ENCODE peak calls at places on chromosome 7, in nine cellular contexts. One of them, this sample, is unnamed.

GRCh38 chr7:47435889-47436312 is 146.0 kb downstream of the TNS3 start:
- DNase-seq in stomach: peak
- DNase-seq in iris pigment epithelial cell: peak
- DNase-seq in cardiac muscle cell: peak
- DNase-seq in nephron progenitor cell: peak
- DNase-seq in stimulated activated CD4-positive, alpha-beta T cell treated with anti-CD3 and anti-CD28 coated beads, TNF-alpha, amount 100 ng/mL, for 4 hours: no peak
- DNase-seq in body of pancreas: peak
- DNase-seq in NCI-H460: peak
- DNase-seq in hepatocyte: peak
- DNase-seq in this sample: peak

GRCh38 chr7:30162622-30163124 is 27.9 kb downstream of the MTURN start:
- DNase-seq in body of pancreas: no peak
- DNase-seq in stomach: no peak
- DNase-seq in nephron progenitor cell: no peak
- DNase-seq in hepatocyte: no peak
- DNase-seq in cardiac muscle cell: peak
- DNase-seq in NCI-H460: no peak
- DNase-seq in stimulated activated CD4-positive, alpha-beta T cell treated with anti-CD3 and anti-CD28 coated beads, TNF-alpha, amount 100 ng/mL, for 4 hours: no peak
- DNase-seq in iris pigment epithelial cell: peak
- DNase-seq in this sample: no peak

GRCh38 chr7:17105701-17106100 is 192.8 kb upstream of the AHR start:
- DNase-seq in hepatocyte: no peak
- DNase-seq in stimulated activated CD4-positive, alpha-beta T cell treated with anti-CD3 and anti-CD28 coated beads, TNF-alpha, amount 100 ng/mL, for 4 hours: no peak
- DNase-seq in nephron progenitor cell: no peak
- DNase-seq in cardiac muscle cell: no peak
- DNase-seq in NCI-H460: no peak
- DNase-seq in iris pigment epithelial cell: peak
- DNase-seq in stomach: no peak
- DNase-seq in body of pancreas: no peak
- DNase-seq in this sample: no peak

GRCh38 chr7:37193775-37194135 is 254.9 kb downstream of the ELMO1 start:
- DNase-seq in iris pigment epithelial cell: no peak
- DNase-seq in stomach: no peak
- DNase-seq in NCI-H460: no peak
- DNase-seq in hepatocyte: no peak
- DNase-seq in body of pancreas: no peak
- DNase-seq in nephron progenitor cell: no peak
- DNase-seq in cardiac muscle cell: no peak
- DNase-seq in stimulated activated CD4-positive, alpha-beta T cell treated with anti-CD3 and anti-CD28 coated beads, TNF-alpha, amount 100 ng/mL, for 4 hours: no peak
- DNase-seq in this sample: no peak

GRCh38 chr7:66681491-66682349 is 53.0 kb downstream of the KCTD7 start:
- DNase-seq in nephron progenitor cell: peak
- DNase-seq in stimulated activated CD4-positive, alpha-beta T cell treated with anti-CD3 and anti-CD28 coated beads, TNF-alpha, amount 100 ng/mL, for 4 hours: peak
- DNase-seq in NCI-H460: peak
- DNase-seq in hepatocyte: peak
- DNase-seq in body of pancreas: peak
- DNase-seq in cardiac muscle cell: peak
- DNase-seq in stomach: peak
- DNase-seq in iris pigment epithelial cell: peak
- DNase-seq in this sample: peak

GRCh38 chr7:80150621-80151273 is 16.1 kb downstream of the GNAI1 start:
- DNase-seq in iris pigment epithelial cell: peak
- DNase-seq in NCI-H460: no peak
- DNase-seq in stimulated activated CD4-positive, alpha-beta T cell treated with anti-CD3 and anti-CD28 coated beads, TNF-alpha, amount 100 ng/mL, for 4 hours: no peak
- DNase-seq in body of pancreas: no peak
- DNase-seq in cardiac muscle cell: peak
- DNase-seq in stomach: no peak
- DNase-seq in hepatocyte: no peak
- DNase-seq in nephron progenitor cell: no peak
- DNase-seq in this sample: no peak

GRCh38 chr7:156650042-156650441 is 9.5 kb downstream of the RNF32 start:
- DNase-seq in stomach: peak
- DNase-seq in body of pancreas: peak
- DNase-seq in cardiac muscle cell: no peak
- DNase-seq in hepatocyte: peak
- DNase-seq in NCI-H460: no peak
- DNase-seq in iris pigment epithelial cell: peak
- DNase-seq in stimulated activated CD4-positive, alpha-beta T cell treated with anti-CD3 and anti-CD28 coated beads, TNF-alpha, amount 100 ng/mL, for 4 hours: no peak
- DNase-seq in nephron progenitor cell: peak
- DNase-seq in this sample: peak

GRCh38 chr7:78020131-78020873 is 221.7 kb downstream of the PHTF2 start:
- DNase-seq in stimulated activated CD4-positive, alpha-beta T cell treated with anti-CD3 and anti-CD28 coated beads, TNF-alpha, amount 100 ng/mL, for 4 hours: no peak
- DNase-seq in iris pigment epithelial cell: peak
- DNase-seq in body of pancreas: peak
- DNase-seq in nephron progenitor cell: peak
- DNase-seq in cardiac muscle cell: peak
- DNase-seq in stomach: peak
- DNase-seq in NCI-H460: peak
- DNase-seq in hepatocyte: peak
- DNase-seq in this sample: no peak

GRCh38 chr7:73742753-73743641 is 4.4 kb upstream of the ABHD11 start:
- DNase-seq in stimulated activated CD4-positive, alpha-beta T cell treated with anti-CD3 and anti-CD28 coated beads, TNF-alpha, amount 100 ng/mL, for 4 hours: no peak
- DNase-seq in body of pancreas: peak
- DNase-seq in nephron progenitor cell: peak
- DNase-seq in iris pigment epithelial cell: no peak
- DNase-seq in cardiac muscle cell: no peak
- DNase-seq in hepatocyte: peak
- DNase-seq in stomach: peak
- DNase-seq in NCI-H460: no peak
- DNase-seq in this sample: peak

GRCh38 chr7:42138691-42139090 is 98.3 kb downstream of the GLI3 start:
- DNase-seq in hepatocyte: no peak
- DNase-seq in cardiac muscle cell: no peak
- DNase-seq in NCI-H460: no peak
- DNase-seq in body of pancreas: no peak
- DNase-seq in stimulated activated CD4-positive, alpha-beta T cell treated with anti-CD3 and anti-CD28 coated beads, TNF-alpha, amount 100 ng/mL, for 4 hours: no peak
- DNase-seq in stomach: no peak
- DNase-seq in nephron progenitor cell: no peak
- DNase-seq in iris pigment epithelial cell: no peak
- DNase-seq in this sample: peak

GRCh38 chr7:151168022-151168786 is 710 bp upstream of the GBX1 start:
- DNase-seq in stomach: peak
- DNase-seq in NCI-H460: peak
- DNase-seq in cardiac muscle cell: no peak
- DNase-seq in nephron progenitor cell: peak
- DNase-seq in body of pancreas: peak
- DNase-seq in hepatocyte: peak
- DNase-seq in stimulated activated CD4-positive, alpha-beta T cell treated with anti-CD3 and anti-CD28 coated beads, TNF-alpha, amount 100 ng/mL, for 4 hours: peak
- DNase-seq in iris pigment epithelial cell: no peak
- DNase-seq in this sample: peak

GRCh38 chr7:140230862-140231778 is 54.3 kb upstream of the KDM7A start:
- DNase-seq in hepatocyte: peak
- DNase-seq in NCI-H460: peak
- DNase-seq in nephron progenitor cell: peak
- DNase-seq in stomach: peak
- DNase-seq in cardiac muscle cell: peak
- DNase-seq in body of pancreas: peak
- DNase-seq in iris pigment epithelial cell: peak
- DNase-seq in stimulated activated CD4-positive, alpha-beta T cell treated with anti-CD3 and anti-CD28 coated beads, TNF-alpha, amount 100 ng/mL, for 4 hours: peak
- DNase-seq in this sample: peak

GRCh38 chr7:101664390-101664789 is 35.3 kb upstream of the MYL10 start:
- DNase-seq in body of pancreas: no peak
- DNase-seq in stomach: no peak
- DNase-seq in stimulated activated CD4-positive, alpha-beta T cell treated with anti-CD3 and anti-CD28 coated beads, TNF-alpha, amount 100 ng/mL, for 4 hours: no peak
- DNase-seq in nephron progenitor cell: no peak
- DNase-seq in hepatocyte: no peak
- DNase-seq in NCI-H460: no peak
- DNase-seq in cardiac muscle cell: no peak
- DNase-seq in iris pigment epithelial cell: no peak
- DNase-seq in this sample: peak

GRCh38 chr7:113705439-113705838 is 213.4 kb downstream of the PPP1R3A start:
- DNase-seq in stomach: no peak
- DNase-seq in iris pigment epithelial cell: peak
- DNase-seq in cardiac muscle cell: peak
- DNase-seq in hepatocyte: no peak
- DNase-seq in stimulated activated CD4-positive, alpha-beta T cell treated with anti-CD3 and anti-CD28 coated beads, TNF-alpha, amount 100 ng/mL, for 4 hours: no peak
- DNase-seq in nephron progenitor cell: no peak
- DNase-seq in NCI-H460: no peak
- DNase-seq in body of pancreas: no peak
- DNase-seq in this sample: no peak

GRCh38 chr7:71173955-71174354 is 42.0 kb downstream of the GALNT17 start:
- DNase-seq in stomach: no peak
- DNase-seq in iris pigment epithelial cell: no peak
- DNase-seq in NCI-H460: no peak
- DNase-seq in stimulated activated CD4-positive, alpha-beta T cell treated with anti-CD3 and anti-CD28 coated beads, TNF-alpha, amount 100 ng/mL, for 4 hours: no peak
- DNase-seq in nephron progenitor cell: no peak
- DNase-seq in hepatocyte: peak
- DNase-seq in body of pancreas: peak
- DNase-seq in cardiac muscle cell: peak
- DNase-seq in this sample: no peak

GRCh38 chr7:25619963-25620799 is 391.9 kb upstream of the NPVF start:
- DNase-seq in cardiac muscle cell: peak
- DNase-seq in stomach: peak
- DNase-seq in stimulated activated CD4-positive, alpha-beta T cell treated with anti-CD3 and anti-CD28 coated beads, TNF-alpha, amount 100 ng/mL, for 4 hours: no peak
- DNase-seq in hepatocyte: peak
- DNase-seq in nephron progenitor cell: no peak
- DNase-seq in iris pigment epithelial cell: peak
- DNase-seq in NCI-H460: no peak
- DNase-seq in body of pancreas: peak
- DNase-seq in this sample: no peak

GRCh38 chr7:100584046-100584676 is 1.8 kb downstream of the LRCH4 start:
- DNase-seq in NCI-H460: no peak
- DNase-seq in hepatocyte: peak
- DNase-seq in stimulated activated CD4-positive, alpha-beta T cell treated with anti-CD3 and anti-CD28 coated beads, TNF-alpha, amount 100 ng/mL, for 4 hours: no peak
- DNase-seq in stomach: no peak
- DNase-seq in cardiac muscle cell: peak
- DNase-seq in body of pancreas: no peak
- DNase-seq in iris pigment epithelial cell: no peak
- DNase-seq in nephron progenitor cell: no peak
- DNase-seq in this sample: no peak

GRCh38 chr7:28747854-28748253 is 210.3 kb downstream of the TRIL start:
- DNase-seq in stomach: no peak
- DNase-seq in NCI-H460: no peak
- DNase-seq in hepatocyte: no peak
- DNase-seq in iris pigment epithelial cell: no peak
- DNase-seq in stimulated activated CD4-positive, alpha-beta T cell treated with anti-CD3 and anti-CD28 coated beads, TNF-alpha, amount 100 ng/mL, for 4 hours: no peak
- DNase-seq in nephron progenitor cell: no peak
- DNase-seq in cardiac muscle cell: no peak
- DNase-seq in body of pancreas: no peak
- DNase-seq in this sample: no peak

GRCh38 chr7:28183627-28184026 is 3.0 kb upstream of the JAZF1 start:
- DNase-seq in cardiac muscle cell: no peak
- DNase-seq in nephron progenitor cell: no peak
- DNase-seq in NCI-H460: no peak
- DNase-seq in hepatocyte: no peak
- DNase-seq in iris pigment epithelial cell: peak
- DNase-seq in stomach: no peak
- DNase-seq in stimulated activated CD4-positive, alpha-beta T cell treated with anti-CD3 and anti-CD28 coated beads, TNF-alpha, amount 100 ng/mL, for 4 hours: no peak
- DNase-seq in body of pancreas: no peak
- DNase-seq in this sample: no peak

GRCh38 chr7:4131043-4131442 is 551.1 kb upstream of the FOXK1 start:
- DNase-seq in body of pancreas: no peak
- DNase-seq in hepatocyte: no peak
- DNase-seq in cardiac muscle cell: no peak
- DNase-seq in iris pigment epithelial cell: no peak
- DNase-seq in NCI-H460: no peak
- DNase-seq in nephron progenitor cell: no peak
- DNase-seq in stomach: no peak
- DNase-seq in stimulated activated CD4-positive, alpha-beta T cell treated with anti-CD3 and anti-CD28 coated beads, TNF-alpha, amount 100 ng/mL, for 4 hours: no peak
- DNase-seq in this sample: peak

GRCh38 chr7:36047254-36047653 is 105.8 kb upstream of the EEPD1 start:
- DNase-seq in stomach: no peak
- DNase-seq in cardiac muscle cell: peak
- DNase-seq in hepatocyte: no peak
- DNase-seq in NCI-H460: no peak
- DNase-seq in nephron progenitor cell: no peak
- DNase-seq in stimulated activated CD4-positive, alpha-beta T cell treated with anti-CD3 and anti-CD28 coated beads, TNF-alpha, amount 100 ng/mL, for 4 hours: no peak
- DNase-seq in iris pigment epithelial cell: peak
- DNase-seq in body of pancreas: no peak
- DNase-seq in this sample: no peak

GRCh38 chr7:44329888-44330287 is 4.5 kb upstream of the CAMK2B start:
- DNase-seq in stomach: peak
- DNase-seq in cardiac muscle cell: no peak
- DNase-seq in body of pancreas: no peak
- DNase-seq in NCI-H460: no peak
- DNase-seq in iris pigment epithelial cell: no peak
- DNase-seq in hepatocyte: no peak
- DNase-seq in nephron progenitor cell: no peak
- DNase-seq in stimulated activated CD4-positive, alpha-beta T cell treated with anti-CD3 and anti-CD28 coated beads, TNF-alpha, amount 100 ng/mL, for 4 hours: no peak
- DNase-seq in this sample: no peak

GRCh38 chr7:128361463-128362441 is at the start of gene PRRT4:
- DNase-seq in NCI-H460: no peak
- DNase-seq in body of pancreas: peak
- DNase-seq in iris pigment epithelial cell: peak
- DNase-seq in stomach: peak
- DNase-seq in nephron progenitor cell: peak
- DNase-seq in hepatocyte: peak
- DNase-seq in cardiac muscle cell: peak
- DNase-seq in stimulated activated CD4-positive, alpha-beta T cell treated with anti-CD3 and anti-CD28 coated beads, TNF-alpha, amount 100 ng/mL, for 4 hours: peak
- DNase-seq in this sample: no peak

GRCh38 chr7:92837214-92837749 is 909 bp upstream of the CDK6 start:
- DNase-seq in stomach: no peak
- DNase-seq in body of pancreas: no peak
- DNase-seq in iris pigment epithelial cell: no peak
- DNase-seq in hepatocyte: no peak
- DNase-seq in cardiac muscle cell: peak
- DNase-seq in nephron progenitor cell: no peak
- DNase-seq in stimulated activated CD4-positive, alpha-beta T cell treated with anti-CD3 and anti-CD28 coated beads, TNF-alpha, amount 100 ng/mL, for 4 hours: no peak
- DNase-seq in NCI-H460: no peak
- DNase-seq in this sample: no peak

GRCh38 chr7:127705461-127705959 is 53.5 kb downstream of the SND1 start:
- DNase-seq in stomach: no peak
- DNase-seq in body of pancreas: no peak
- DNase-seq in cardiac muscle cell: no peak
- DNase-seq in iris pigment epithelial cell: no peak
- DNase-seq in NCI-H460: no peak
- DNase-seq in hepatocyte: no peak
- DNase-seq in stimulated activated CD4-positive, alpha-beta T cell treated with anti-CD3 and anti-CD28 coated beads, TNF-alpha, amount 100 ng/mL, for 4 hours: no peak
- DNase-seq in nephron progenitor cell: no peak
- DNase-seq in this sample: no peak

GRCh38 chr7:114243646-114244045 is 171.0 kb upstream of the FOXP2 start:
- DNase-seq in body of pancreas: no peak
- DNase-seq in stomach: no peak
- DNase-seq in hepatocyte: no peak
- DNase-seq in iris pigment epithelial cell: no peak
- DNase-seq in NCI-H460: no peak
- DNase-seq in nephron progenitor cell: no peak
- DNase-seq in stimulated activated CD4-positive, alpha-beta T cell treated with anti-CD3 and anti-CD28 coated beads, TNF-alpha, amount 100 ng/mL, for 4 hours: no peak
- DNase-seq in cardiac muscle cell: no peak
- DNase-seq in this sample: no peak

GRCh38 chr7:153641202-153641601 is 411.0 kb upstream of the DPP6 start:
- DNase-seq in body of pancreas: peak
- DNase-seq in nephron progenitor cell: no peak
- DNase-seq in NCI-H460: no peak
- DNase-seq in iris pigment epithelial cell: no peak
- DNase-seq in stomach: no peak
- DNase-seq in stimulated activated CD4-positive, alpha-beta T cell treated with anti-CD3 and anti-CD28 coated beads, TNF-alpha, amount 100 ng/mL, for 4 hours: no peak
- DNase-seq in hepatocyte: no peak
- DNase-seq in cardiac muscle cell: no peak
- DNase-seq in this sample: no peak

This sample was measured in H9.